ENCODE peak calls at places on chromosomes 6 and 20, in four cellular contexts. X is HepG2, F is GM12878, H is K562. W is an unnamed sample.

GRCh38 chr6:127464161-127464880 is 5.1 kb upstream of the KIAA0408 start:
- DNase-seq in X (no peak), F (no peak), H (no peak), W (no peak)

GRCh38 chr20:13458860-13459451 is 179.8 kb downstream of the TASP1 start:
- DNase-seq in X (peak), F (no peak), H (peak), W (peak)

GRCh38 chr6:116396451-116396850 is 25.7 kb downstream of the DSE start:
- DNase-seq in X (no peak), F (no peak), H (no peak), W (peak)

GRCh38 chr6:84546427-84546914 is 217.9 kb downstream of the TBX18 start:
- DNase-seq in X (no peak), F (peak), H (no peak), W (no peak)

GRCh38 chr6:138997136-138997535 is 9.1 kb upstream of the REPS1 start:
- DNase-seq in X (no peak), F (no peak), H (no peak), W (no peak)

GRCh38 chr6:35216832-35217811 is 3.4 kb downstream of the SCUBE3 start:
- DNase-seq in X (no peak), F (no peak), H (no peak), W (no peak)

GRCh38 chr6:89567635-89568390 is 70.7 kb downstream of the LYRM2 start:
- DNase-seq in X (peak), F (no peak), H (no peak), W (no peak)

GRCh38 chr6:36944650-36945049 is 9.9 kb upstream of the PI16 start:
- DNase-seq in X (no peak), F (no peak), H (no peak), W (no peak)

GRCh38 chr6:5450073-5450472 is 188.8 kb downstream of the FARS2 start:
- DNase-seq in X (no peak), F (no peak), H (no peak), W (no peak)

GRCh38 chr20:41619360-41620115 is 1.4 kb upstream of the CHD6 start:
- DNase-seq in X (no peak), F (no peak), H (no peak), W (no peak)

GRCh38 chr6:12246900-12247299 is 43.3 kb upstream of the EDN1 start:
- DNase-seq in X (no peak), F (no peak), H (no peak), W (no peak)

GRCh38 chr6:78611886-78612480 is 255.4 kb upstream of the IRAK1BP1 start:
- DNase-seq in X (peak), F (no peak), H (peak), W (peak)

GRCh38 chr6:168047841-168048723 is 30.9 kb downstream of the FRMD1 start:
- DNase-seq in X (no peak), F (no peak), H (no peak), W (no peak)

GRCh38 chr6:44737829-44738528 is 350.5 kb downstream of the CDC5L start:
- DNase-seq in X (no peak), F (peak), H (no peak), W (no peak)

GRCh38 chr20:51019598-51020592 is 3.0 kb downstream of the KCNG1 start:
- DNase-seq in X (no peak), F (no peak), H (no peak), W (no peak)

GRCh38 chr6:38319259-38320255 is 320.2 kb downstream of the BTBD9 start:
- DNase-seq in X (no peak), F (no peak), H (no peak), W (no peak)

GRCh38 chr6:17001188-17001587 is 100.7 kb upstream of the STMND1 start:
- DNase-seq in X (no peak), F (no peak), H (no peak), W (no peak)

GRCh38 chr6:53714888-53715287 is 49.3 kb upstream of the KLHL31 start:
- DNase-seq in X (peak), F (no peak), H (no peak), W (no peak)

GRCh38 chr20:43955244-43956191 is 40.9 kb downstream of the TOX2 start:
- DNase-seq in X (no peak), F (peak), H (peak), W (peak)

GRCh38 chr6:53831956-53832660 is 37.3 kb downstream of the LRRC1 start:
- DNase-seq in X (no peak), F (no peak), H (no peak), W (no peak)

GRCh38 chr20:9912858-9913434 is 74.1 kb upstream of the PAK5 start:
- DNase-seq in X (peak), F (no peak), H (peak), W (peak)

GRCh38 chr20:8837396-8837795 is 231.5 kb upstream of the PLCB4 start:
- DNase-seq in X (peak), F (no peak), H (no peak), W (no peak)

GRCh38 chr6:90105766-90106165 is 190.9 kb downstream of the BACH2 start:
- DNase-seq in X (no peak), F (no peak), H (no peak), W (no peak)

GRCh38 chr20:54199283-54199682 is 8.6 kb upstream of the PFDN4 start:
- DNase-seq in X (no peak), F (no peak), H (no peak), W (no peak)

DNA sequence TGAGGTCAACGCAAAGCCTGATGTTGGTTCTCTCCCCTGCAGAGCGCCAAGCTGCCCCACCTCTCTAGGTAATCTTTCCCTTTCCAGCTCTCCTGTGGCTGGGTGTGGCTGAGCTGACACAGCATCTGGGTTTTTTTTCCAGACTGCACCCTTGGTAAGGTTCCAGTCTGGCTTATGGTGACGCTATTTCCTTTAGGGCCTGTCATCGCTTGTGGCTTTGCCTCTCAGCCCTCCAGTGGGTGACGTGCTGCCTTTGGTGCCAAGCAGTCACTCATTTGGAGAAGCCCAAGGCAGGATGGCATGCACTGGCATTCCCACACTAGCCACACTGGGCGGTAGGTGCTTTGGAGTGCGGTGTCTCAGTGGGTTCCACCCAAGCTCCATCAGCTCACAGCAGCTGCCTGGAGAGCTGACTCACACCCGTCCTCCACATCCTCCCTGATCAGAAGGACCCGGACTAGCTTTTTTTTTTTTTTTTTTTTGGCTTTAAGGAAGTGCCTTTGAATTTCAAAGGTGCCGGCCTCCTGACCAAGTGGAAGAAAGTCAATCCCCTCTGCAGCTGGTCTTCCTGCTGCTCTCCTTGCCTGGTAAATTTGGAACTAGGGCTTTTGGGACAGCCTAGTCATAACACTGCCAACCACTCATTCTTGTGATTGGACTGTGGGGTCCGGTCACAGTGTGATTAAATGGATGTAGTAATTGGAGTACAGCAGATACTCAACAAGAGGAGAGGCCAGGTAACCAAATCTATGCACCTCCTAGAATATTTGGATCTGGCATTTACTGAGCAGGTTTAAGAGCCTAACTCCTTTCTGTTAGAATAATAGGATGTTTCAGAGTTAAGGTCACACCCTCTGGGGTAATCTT is 153.6 kb downstream of the CD83 start:
- DNase-seq in X (no peak), F (no peak), H (peak), W (no peak)
- TF ChIP-seq MYC in X (no peak), F (no peak), H (no peak), W (no peak)

GRCh38 chr6:102154874-102155273 is 761.4 kb downstream of the GRIK2 start:
- DNase-seq in X (no peak), F (no peak), H (no peak), W (no peak)

GRCh38 chr6:102150549-102150948 is 757.0 kb downstream of the GRIK2 start:
- DNase-seq in X (no peak), F (no peak), H (no peak), W (no peak)

GRCh38 chr6:102154176-102154575 is 760.7 kb downstream of the GRIK2 start:
- DNase-seq in X (no peak), F (no peak), H (no peak), W (no peak)
- H3K9ac ChIP-seq in X (no peak), F (no peak), H (no peak), W (no peak)

DNA sequence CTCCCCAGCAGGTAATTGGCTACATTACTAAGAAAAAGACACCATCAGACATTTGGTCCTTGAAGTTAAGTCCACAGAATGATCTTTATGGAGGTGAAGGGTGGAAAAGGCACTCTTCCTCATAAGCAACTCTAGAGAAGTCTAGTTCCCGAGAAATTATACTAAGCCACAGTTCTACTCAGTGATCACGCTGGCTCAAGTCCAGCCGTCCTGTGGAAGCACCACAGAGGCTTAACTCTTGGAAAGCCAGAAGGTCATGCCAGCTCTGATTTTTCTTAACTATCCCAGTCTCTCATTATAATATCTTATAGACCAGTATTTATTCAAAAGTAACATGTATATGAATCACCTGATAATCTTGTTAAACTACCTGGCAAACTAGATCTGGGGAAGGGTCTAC is 258.5 kb downstream of the EYA4 start:
- DNase-seq in X (no peak), F (no peak), H (no peak), W (no peak)
- TF ChIP-seq CTCF in X (no peak), F (no peak), H (no peak), W (no peak)

GRCh38 chr20:38789503-38790209 is 15.8 kb upstream of the PPP1R16B start:
- DNase-seq in X (no peak), F (no peak), H (no peak), W (no peak)

GRCh38 chr20:38791940-38792339 is 13.6 kb upstream of the PPP1R16B start:
- DNase-seq in X (no peak), F (no peak), H (no peak), W (no peak)

GRCh38 chr20:38791291-38791690 is 14.2 kb upstream of the PPP1R16B start:
- DNase-seq in X (no peak), F (no peak), H (no peak), W (no peak)

GRCh38 chr20:38787870-38788269 is 17.6 kb upstream of the PPP1R16B start:
- DNase-seq in X (no peak), F (no peak), H (no peak), W (no peak)

GRCh38 chr20:38790210-38791053 is 15.1 kb upstream of the PPP1R16B start:
- DNase-seq in X (peak), F (no peak), H (peak), W (peak)
- TF ChIP-seq MYC in X (no peak), F (no peak), H (no peak), W (no peak)

DNA sequence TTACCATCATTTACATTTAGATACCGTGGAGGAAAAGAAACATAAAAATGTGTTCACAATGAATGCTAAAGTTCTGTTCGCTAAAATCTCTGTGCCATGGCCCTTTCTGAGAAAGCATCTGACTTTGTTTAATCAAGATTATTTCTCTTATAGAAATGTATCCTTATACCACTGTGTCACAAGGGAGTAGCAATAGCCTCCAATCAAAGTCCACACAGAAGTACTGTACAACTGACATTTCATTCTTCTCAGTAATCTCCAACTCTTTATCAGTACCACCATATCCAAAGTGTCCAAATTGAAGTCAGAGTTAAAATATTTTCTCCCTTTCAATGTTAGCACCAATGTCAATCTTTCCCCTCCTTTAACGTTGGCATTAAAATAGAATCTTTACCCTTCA is 6.1 kb downstream of the FERMT1 start:
- DNase-seq in X (no peak), F (no peak), H (no peak), W (no peak)
- H3K9ac ChIP-seq in X (no peak), F (no peak), H (no peak), W (no peak)

DNA sequence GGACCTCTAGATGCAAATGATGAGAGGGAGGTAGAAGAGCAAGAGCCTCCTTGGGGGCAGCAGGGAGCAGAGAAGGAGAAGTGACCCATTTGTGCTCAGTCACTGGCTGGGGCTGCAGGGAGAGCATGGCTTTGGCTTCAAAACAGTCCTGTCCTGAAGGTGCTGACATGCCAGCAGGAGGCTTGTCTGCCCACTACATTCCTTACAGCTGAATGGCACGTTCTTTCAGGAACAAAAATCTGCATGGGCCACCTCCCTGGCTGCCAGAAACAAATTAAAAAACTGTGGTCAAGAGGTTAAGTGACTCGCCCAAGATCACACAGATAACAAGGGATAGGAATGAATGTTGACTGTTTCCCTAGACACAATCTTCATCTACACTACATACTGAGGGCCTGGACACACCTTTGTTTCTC is 188.8 kb downstream of the HIVEP2 start:
- DNase-seq in X (peak), F (no peak), H (no peak), W (peak)
- TF ChIP-seq CTCF in X (no peak), F (no peak), H (no peak), W (no peak)

GRCh38 chr6:19289408-19289967 is 547.7 kb upstream of the ID4 start:
- DNase-seq in X (no peak), F (no peak), H (no peak), W (no peak)
- TF ChIP-seq MYC in X (no peak), F (no peak), H (no peak), W (no peak)